ENCODE peak calls at places on chromosomes 13 and 19, in four cellular contexts. I is spleen, T is cardiac muscle cell, J is IMR-90. E is an unnamed sample.

GRCh38 chr13:71979616-71980015 is 112.6 kb upstream of the DACH1 start:
- DNase-seq in I (no peak), T (peak; percentile 30), J (no peak), E (no peak)

GRCh38 chr13:70203661-70204229 is 95.5 kb upstream of the KLHL1 start:
- DNase-seq in I (no peak), T (no peak), J (no peak), E (no peak)

GRCh38 chr13:73060251-73061160 is 1.7 kb downstream of the KLF5 start:
- DNase-seq in I (peak; percentile 74), T (no peak), J (peak; percentile 82), E (peak; percentile 31)

GRCh38 chr13:64305246-64305645 is 2889.6 kb upstream of the PCDH20 start:
- DNase-seq in I (no peak), T (no peak), J (peak; percentile 58), E (no peak)

GRCh38 chr13:61608138-61608537 is 192.5 kb upstream of the PCDH20 start:
- DNase-seq in I (no peak), T (no peak), J (no peak), E (no peak)

GRCh38 chr19:29680447-29680846 is 15.2 kb downstream of the PLEKHF1 start:
- DNase-seq in I (peak; percentile 97), T (no peak), J (no peak), E (peak; percentile 54)

GRCh38 chr19:57830071-57830602 is at the start of gene ZNF587B:
- DNase-seq in I (peak; percentile 84), T (peak; percentile 93), J (peak; percentile 74), E (peak; percentile 78)

GRCh38 chr13:39370554-39370953 is 232.4 kb downstream of the LHFPL6 start:
- DNase-seq in I (no peak), T (peak; percentile 61), J (peak; percentile 40), E (no peak)

GRCh38 chr13:49395416-49396277 is 48.2 kb downstream of the CAB39L start:
- DNase-seq in I (no peak), T (no peak), J (no peak), E (no peak)

GRCh38 chr19:900302-901111 is 7.2 kb downstream of the RNU6-9 start:
- DNase-seq in I (no peak), T (no peak), J (no peak), E (no peak)

GRCh38 chr13:51041126-51041525 is 69.9 kb downstream of the C13orf42 start:
- DNase-seq in I (no peak), T (no peak), J (no peak), E (no peak)

GRCh38 chr13:81874681-81875661 is 1534.0 kb upstream of the SPRY2 start:
- DNase-seq in I (no peak), T (no peak), J (no peak), E (no peak)

GRCh38 chr19:14116918-14117578 is 514 bp downstream of the PRKACA start:
- DNase-seq in I (peak; percentile 91), T (no peak), J (no peak), E (peak; percentile 30)

GRCh38 chr19:33201473-33201872 is 7.3 kb downstream of the LRP3 start:
- DNase-seq in I (no peak), T (no peak), J (no peak), E (no peak)

GRCh38 chr13:103539265-103539664 is 473.0 kb upstream of the SLC10A2 start:
- DNase-seq in I (no peak), T (peak; percentile 75), J (no peak), E (no peak)

GRCh38 chr13:77343841-77344240 is 16.9 kb upstream of the MYCBP2 start:
- DNase-seq in I (no peak), T (no peak), J (no peak), E (no peak)
- TF ChIP-seq CTCF in I (no peak), T (no peak), J (no peak), E (no peak)

GRCh38 chr19:18001837-18002345 is 6.1 kb upstream of the ARRDC2 start:
- DNase-seq in I (no peak), T (no peak), J (no peak), E (no peak)
- H3K27ac ChIP-seq in I (peak overlapping the region; percentile 98), T (no peak overlapping the region), J (no peak overlapping the region), E (peak overlapping the region; percentile 96)

DNA sequence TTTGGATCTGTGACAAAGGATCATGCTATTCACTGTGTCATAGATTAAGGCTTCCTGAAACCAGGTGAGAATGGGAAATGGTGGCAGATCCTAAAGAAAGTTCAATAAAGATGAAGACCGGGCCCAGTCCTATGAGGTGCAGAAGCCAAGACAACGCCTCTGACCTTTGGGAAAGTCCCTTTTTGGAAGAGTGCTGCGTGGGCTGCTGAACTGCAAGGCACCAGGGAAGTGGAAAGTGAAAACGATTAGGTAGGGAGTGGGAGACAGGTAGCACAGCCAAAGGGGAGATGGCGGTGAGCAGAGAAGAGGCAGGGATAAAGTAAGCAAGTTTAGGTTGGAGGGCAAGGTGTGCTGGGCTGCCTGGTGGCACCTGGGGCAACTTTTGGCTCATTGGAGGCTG is 16.3 kb downstream of the MBNL2 start:
- DNase-seq in I (no peak), T (no peak), J (no peak), E (no peak)
- H3K4me1 ChIP-seq in I (peaks cover 26% of the 10 kb centered on the region), T (peaks cover 19% of the 10 kb centered on the region), J (peaks cover 30% of the 10 kb centered on the region), E (peaks cover 100% of the 10 kb centered on the region)

GRCh38 chr13:42334329-42334706 is 62.4 kb downstream of the AKAP11 start:
- DNase-seq in I (no peak), T (no peak), J (no peak), E (no peak)
- TF ChIP-seq CTCF in I (no peak), T (no peak), J (no peak), E (no peak)

GRCh38 chr13:78317030-78317429 is 286.3 kb downstream of the POU4F1 start:
- DNase-seq in I (no peak), T (peak; percentile 22), J (no peak), E (no peak)
- H3K27ac ChIP-seq in I (no peak overlapping the region), T (no peak overlapping the region), J (no peak overlapping the region), E (no peak overlapping the region)

GRCh38 chr19:3229346-3229743 is 4.9 kb downstream of the CELF5 start:
- DNase-seq in I (no peak), T (no peak), J (no peak), E (no peak)
- H3K4me1 ChIP-seq in I (no peaks in the 10 kb centered on the region), T (no peaks in the 10 kb centered on the region), J (peaks cover 2% of the 10 kb centered on the region), E (no peaks in the 10 kb centered on the region)

DNA sequence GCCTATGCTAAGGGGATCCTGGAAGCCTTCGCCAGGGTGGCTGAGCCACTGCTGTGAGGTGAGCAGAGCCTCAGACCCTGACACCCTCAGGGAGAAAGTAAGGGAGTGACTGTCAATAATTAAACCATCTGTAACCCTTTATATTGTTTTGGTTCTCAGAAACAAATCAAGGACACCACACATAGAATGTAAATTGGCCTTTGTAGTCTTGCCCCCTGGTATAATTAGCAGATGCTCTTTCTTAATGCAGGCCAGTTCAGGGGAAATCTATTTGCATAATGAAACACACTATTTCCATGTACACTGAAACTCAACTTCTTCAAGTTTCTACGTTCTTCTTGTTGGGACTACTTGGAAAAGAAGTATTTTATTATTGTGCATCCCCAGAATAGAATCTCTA is 127.7 kb upstream of the EDNRB start:
- DNase-seq in I (no peak), T (no peak), J (no peak), E (no peak)
- TF ChIP-seq CTCF in I (no peak), T (no peak), J (no peak), E (no peak)

DNA sequence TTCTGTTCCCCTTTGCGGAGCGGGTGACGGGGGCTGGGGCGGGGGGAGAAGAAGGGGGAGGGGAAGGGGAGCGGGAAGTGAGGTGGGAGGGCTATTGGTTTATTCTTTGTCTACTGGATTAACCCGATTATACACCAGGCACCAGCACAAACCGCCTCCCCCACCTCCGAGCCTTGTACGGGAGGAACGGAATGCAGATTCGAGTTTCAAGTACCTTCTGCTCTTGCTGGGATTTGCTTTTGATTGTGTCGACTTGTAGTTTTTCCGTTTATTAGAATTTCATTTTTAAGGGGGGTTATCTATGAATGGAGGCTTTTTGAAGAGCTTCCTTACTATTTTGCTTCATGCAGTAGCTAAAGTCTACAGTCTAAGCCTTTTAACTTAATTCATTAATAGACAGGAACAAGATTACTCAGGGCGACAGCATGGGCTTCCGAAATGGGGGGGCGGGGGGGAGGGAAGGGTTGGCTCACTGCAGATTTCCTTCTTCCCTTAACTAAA is 895 bp upstream of the SPRY2 start:
- DNase-seq in I (peak; percentile 77), T (peak; percentile 80), J (peak; percentile 43), E (peak; percentile 51)
- H3K27ac ChIP-seq in I (peak overlapping the region; percentile 91), T (peak overlapping the region; percentile 99), J (peak overlapping the region; percentile 84), E (peak overlapping the region; percentile 96)

DNA sequence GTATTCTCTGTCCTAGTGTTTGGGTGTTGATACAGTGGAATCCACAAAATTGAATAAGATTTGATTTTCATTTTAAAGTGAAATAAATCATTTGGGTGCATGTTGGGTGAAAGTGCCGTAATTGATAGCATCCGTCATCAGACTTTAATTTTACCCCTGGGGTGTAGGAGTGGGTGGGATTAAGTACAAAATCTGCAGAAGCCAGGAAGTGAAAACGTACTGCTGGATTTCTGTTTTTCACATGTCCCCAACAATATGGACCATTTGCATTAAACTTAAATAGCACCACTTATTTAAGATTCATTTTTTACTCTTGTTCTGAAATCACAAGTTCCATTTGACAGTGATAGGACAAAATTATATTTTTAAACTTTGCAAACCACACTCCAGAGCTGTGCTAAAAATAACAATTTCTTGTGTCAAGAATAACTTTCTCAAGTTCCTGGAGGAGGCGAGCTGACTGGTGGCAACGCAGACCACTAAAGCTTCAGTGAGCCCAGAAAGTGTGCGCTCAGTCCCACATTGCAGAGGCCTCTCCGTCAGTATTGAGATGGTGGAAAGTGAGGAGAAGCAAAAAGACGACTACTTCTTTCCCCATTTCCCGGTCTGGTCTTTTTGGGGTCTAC is 71.3 kb downstream of the ARHGEF7 start:
- DNase-seq in I (no peak), T (no peak), J (no peak), E (no peak)
- H3K4me1 ChIP-seq in I (peaks cover 37% of the 10 kb centered on the region), T (peaks cover 45% of the 10 kb centered on the region), J (peaks cover 7% of the 10 kb centered on the region), E (peaks cover 71% of the 10 kb centered on the region)